ENCODE peak calls at places on chromosomes 2 and 18, in eight cellular contexts. R is BJ; J is progenitor cell of endocrine pancreas; K is Calu3; B is mesothelial cell of epicardium; L is kidney epithelial cell; O is astrocyte of the spinal cord; H is CD4-positive, alpha-beta T cell. S is an unnamed sample.

GRCh38 chr18:79476031-79476917 is 80.5 kb downstream of the NFATC1 start:
- DNase-seq in R (no peak), B (no peak), H (no peak), L (no peak), O (no peak), K (no peak), J (no peak), S (no peak)

GRCh38 chr2:58734365-58734764 is 493.2 kb upstream of the FANCL start:
- DNase-seq in J (no peak), R (no peak), K (peak; percentile 18), B (no peak), O (peak; percentile 1), H (no peak), L (peak; percentile 42), S (no peak)

GRCh38 chr18:48997985-48998831 is 47.4 kb upstream of the SMAD7 start:
- DNase-seq in K (peak; percentile 92), J (no peak), R (peak; percentile 96), O (peak; percentile 98), B (no peak), L (peak; percentile 95), H (no peak), S (no peak)

GRCh38 chr18:12417687-12418086 is 10.0 kb downstream of the PRELID3A start:
- DNase-seq in K (no peak), H (no peak), L (no peak), O (no peak), J (no peak), B (no peak), R (no peak), S (no peak)

GRCh38 chr2:158573739-158574138 is 117.0 kb downstream of the PKP4 start:
- DNase-seq in K (peak; percentile 29), B (no peak), L (no peak), H (no peak), O (no peak), J (no peak), R (no peak), S (no peak)

GRCh38 chr18:79911871-79912270 is 39.6 kb downstream of the SLC66A2 start:
- DNase-seq in L (no peak), R (no peak), J (no peak), K (no peak), O (no peak), H (no peak), B (no peak), S (no peak)

GRCh38 chr2:47250576-47251403 is 95.7 kb upstream of the STPG4 start:
- DNase-seq in L (peak; percentile 38), O (no peak), B (no peak), R (no peak), H (no peak), K (peak; percentile 58), J (no peak), S (no peak)

GRCh38 chr2:63581266-63581961 is 6.9 kb downstream of the WDPCP start:
- DNase-seq in R (no peak), L (no peak), J (no peak), H (no peak), B (no peak), O (peak; percentile 22), K (no peak), S (no peak)

GRCh38 chr2:4763009-4763408 is 929.2 kb upstream of the SOX11 start:
- DNase-seq in R (no peak), K (no peak), J (peak; percentile 33), H (no peak), L (no peak), O (peak; percentile 20), B (peak; percentile 37), S (no peak)

GRCh38 chr2:23513245-23513880 is 128.4 kb downstream of the KLHL29 start:
- DNase-seq in K (no peak), R (no peak), L (no peak), B (no peak), H (no peak), J (no peak), O (no peak), S (no peak)

GRCh38 chr2:212903413-212903812 is 248.0 kb downstream of the IKZF2 start:
- DNase-seq in L (no peak), J (no peak), H (no peak), K (peak; percentile 51), O (no peak), R (no peak), B (no peak), S (no peak)

GRCh38 chr2:219569041-219569440 is 2.3 kb downstream of the OBSL1 start:
- DNase-seq in J (no peak), L (no peak), O (no peak), K (no peak), B (no peak), R (no peak), H (no peak), S (no peak)

GRCh38 chr2:237072067-237072931 is 13.4 kb upstream of the COPS8 start:
- DNase-seq in H (peak; percentile 61), J (peak; percentile 76), O (peak; percentile 63), L (no peak), B (peak; percentile 61), K (peak; percentile 81), R (no peak), S (peak; percentile 60)

GRCh38 chr2:127226520-127227263 is 6.6 kb upstream of the CYP27C1 start:
- DNase-seq in L (peak; percentile 86), B (no peak), R (peak; percentile 89), K (peak; percentile 85), O (peak; percentile 93), J (no peak), H (no peak), S (no peak)

GRCh38 chr2:30225131-30225762 is 6.1 kb upstream of the LBH start:
- DNase-seq in H (peak; percentile 50), O (peak; percentile 65), L (no peak), K (no peak), J (no peak), B (no peak), R (peak; percentile 28), S (no peak)

GRCh38 chr2:58221909-58222308 is 19.2 kb downstream of the FANCL start:
- DNase-seq in K (no peak), H (no peak), L (no peak), O (no peak), R (no peak), J (no peak), B (no peak), S (no peak)

GRCh38 chr2:222698276-222698675 is 26.8 kb downstream of the MOGAT1 start:
- DNase-seq in B (no peak), K (no peak), L (no peak), H (no peak), J (no peak), O (no peak), R (no peak), S (no peak)

GRCh38 chr2:222690564-222691200 is 19.2 kb downstream of the MOGAT1 start:
- DNase-seq in R (no peak), L (no peak), O (peak; percentile 71), H (peak; percentile 67), J (peak; percentile 59), K (peak; percentile 78), B (peak; percentile 56), S (peak; percentile 50)

GRCh38 chr2:222688912-222689311 is 17.5 kb downstream of the MOGAT1 start:
- DNase-seq in R (no peak), L (no peak), O (peak; percentile 21), J (no peak), H (no peak), B (no peak), K (no peak), S (no peak)

GRCh38 chr2:222689322-222689721 is 17.9 kb downstream of the MOGAT1 start:
- DNase-seq in L (no peak), O (no peak), J (no peak), H (no peak), B (no peak), R (no peak), K (no peak), S (no peak)

GRCh38 chr2:222693837-222694236 is 22.4 kb downstream of the MOGAT1 start:
- DNase-seq in L (no peak), H (no peak), K (no peak), O (peak; percentile 22), R (no peak), J (no peak), B (no peak), S (no peak)
- TF ChIP-seq CTCF in L (peak; percentile 31), H (no peak), K (no peak), O (no peak), R (peak; percentile 33), J (peak; percentile 27), B (no peak), S (no peak)

GRCh38 chr2:160075171-160075570 is 12.8 kb upstream of the PLA2R1 start:
- DNase-seq in J (no peak), K (peak; percentile 60), H (no peak), B (no peak), L (no peak), O (peak; percentile 96), R (peak; percentile 95), S (no peak)
- TF ChIP-seq CTCF in J (no peak), K (no peak), H (no peak), B (no peak), L (no peak), O (no peak), R (no peak), S (no peak)

GRCh38 chr2:110017-110416 is 63.7 kb upstream of the FAM110C start:
- DNase-seq in B (no peak), R (no peak), L (no peak), K (no peak), H (no peak), O (no peak), J (no peak), S (no peak)

DNA sequence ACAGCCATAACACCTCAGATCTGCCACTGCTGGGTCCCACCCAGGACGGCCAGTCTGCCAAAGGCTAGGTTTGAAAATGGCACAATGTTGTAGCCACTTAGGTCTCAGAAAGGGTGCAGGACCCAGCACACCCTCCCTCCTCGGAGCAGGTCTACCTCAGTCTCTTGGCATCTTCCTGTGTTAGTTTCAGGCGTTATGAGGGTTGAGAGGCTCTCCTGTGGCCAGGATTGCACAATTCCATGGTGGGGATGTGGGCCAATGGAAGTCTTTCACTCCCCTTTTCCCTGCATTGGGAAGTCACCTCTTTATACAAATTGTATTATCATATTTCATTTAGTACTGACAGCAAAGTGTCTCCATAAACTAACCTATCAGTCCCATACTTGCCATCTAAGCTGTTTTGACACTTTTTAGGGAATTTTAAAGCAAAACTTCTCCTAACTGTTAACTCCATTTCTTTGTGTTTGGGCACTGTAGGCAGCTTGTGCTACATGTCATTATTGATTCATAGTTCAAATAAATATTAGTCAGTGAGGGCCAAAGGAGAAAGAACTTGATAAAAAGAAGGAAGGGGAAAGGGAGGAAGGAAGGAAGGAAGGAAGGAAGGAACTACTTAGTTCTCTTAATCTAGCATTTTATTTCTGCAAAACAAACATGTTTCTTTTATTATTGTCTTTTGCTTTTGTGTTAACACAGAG is 63.0 kb upstream of the FAM110C start:
- DNase-seq in H (no peak), R (no peak), O (no peak), B (no peak), K (no peak), L (no peak), J (no peak), S (no peak)
- TF ChIP-seq CTCF in H (no peak), R (no peak), O (no peak), B (no peak), K (no peak), L (no peak), J (no peak), S (no peak)

DNA sequence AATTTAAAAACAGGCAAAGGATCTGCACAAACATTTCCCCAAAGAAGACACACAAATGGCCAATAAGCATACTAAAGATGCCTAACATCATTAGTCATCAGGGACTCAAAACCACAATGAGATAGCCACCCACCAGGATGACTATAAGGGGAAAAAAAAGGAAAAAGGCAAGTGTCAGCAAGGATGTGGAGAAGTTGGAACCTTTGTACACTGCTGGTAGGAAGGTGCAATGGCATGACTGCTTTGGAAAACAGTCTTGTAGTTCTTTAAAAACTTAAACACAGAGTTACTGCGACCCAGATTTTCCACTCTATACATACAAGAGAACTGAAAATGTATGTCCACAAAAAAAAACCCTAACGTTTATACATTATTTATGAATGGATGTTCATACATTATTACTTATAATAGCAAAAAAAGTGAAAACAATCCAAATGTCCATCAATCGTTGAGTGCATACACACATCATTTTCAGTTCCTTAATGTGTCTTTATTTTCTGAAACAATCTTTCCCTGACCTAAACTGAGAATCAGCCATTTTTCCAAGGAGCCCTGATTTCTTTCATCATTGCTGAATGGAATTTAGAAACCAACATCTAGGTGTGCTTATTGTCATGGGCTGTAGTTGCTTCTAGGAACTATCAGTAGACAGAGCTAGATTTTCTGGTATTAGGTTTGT is 64.7 kb upstream of the TLK1 start:
- DNase-seq in K (peak; percentile 8), J (no peak), R (peak; percentile 74), O (peak; percentile 89), L (peak; percentile 94), B (no peak), H (no peak), S (no peak)
- TF ChIP-seq CTCF in K (peak; percentile 34), J (no peak), R (peak; percentile 52), O (peak; percentile 34), L (peak; percentile 30), B (no peak), H (no peak), S (no peak)

S was measured in activated B cell treated with CpG ODN at 0.5 μM for 24 hours.